ENCODE peak calls at places on chromosomes 12 and 14, in ten cellular contexts. A, V, F, B, U, Y, N, P, C and T are unnamed samples.

GRCh38 chr12:72684491-72684890 is 412.3 kb downstream of the TRHDE start:
- DNase-seq in A (no peak), V (no peak), P (no peak), B (no peak), Y (no peak), F (no peak), U (no peak), N (no peak), C (no peak), T (no peak)

GRCh38 chr14:54901380-54902142 is 1.1 kb downstream of the GCH1 start:
- DNase-seq in N (no peak), F (no peak), B (peak), C (no peak), V (peak), U (no peak), A (no peak), P (no peak), Y (no peak), T (no peak)

GRCh38 chr12:132289356-132290202 is 39.8 kb downstream of the GALNT9 start:
- DNase-seq in P (no peak), B (no peak), N (no peak), V (no peak), C (no peak), F (no peak), U (no peak), A (no peak), Y (no peak), T (no peak)

GRCh38 chr12:125029756-125030358 is 35.4 kb upstream of the AACS start:
- DNase-seq in C (no peak), A (no peak), B (no peak), N (no peak), V (no peak), U (no peak), P (no peak), Y (peak), F (no peak), T (no peak)

GRCh38 chr12:15336772-15337553 is 14.7 kb downstream of the PTPRO start:
- DNase-seq in A (no peak), U (peak), B (no peak), P (no peak), Y (peak), F (no peak), V (no peak), N (no peak), C (no peak), T (no peak)

GRCh38 chr12:97967831-97968230 is 505.2 kb downstream of the RMST start:
- DNase-seq in A (no peak), C (no peak), Y (no peak), P (no peak), F (no peak), N (no peak), B (no peak), V (no peak), U (no peak), T (no peak)

GRCh38 chr14:50270932-50271331 is 39.6 kb upstream of the SOS2 start:
- DNase-seq in P (no peak), B (no peak), Y (no peak), F (no peak), C (no peak), N (no peak), U (no peak), V (no peak), A (no peak), T (no peak)

GRCh38 chr14:104573930-104574329 is 5.6 kb upstream of the C14orf180 start:
- DNase-seq in F (no peak), B (no peak), A (no peak), U (no peak), C (no peak), P (peak), Y (no peak), V (no peak), N (no peak), T (no peak)

GRCh38 chr12:70660620-70661219 is 23.5 kb upstream of the PTPRB start:
- DNase-seq in V (no peak), N (no peak), C (no peak), B (peak), U (peak), P (no peak), F (no peak), Y (peak), A (no peak), T (no peak)

GRCh38 chr12:105418232-105418631 is 87.7 kb downstream of the C12orf75 start:
- DNase-seq in Y (peak), V (peak), N (no peak), A (peak), P (no peak), B (no peak), C (no peak), U (peak), F (no peak), T (no peak)

GRCh38 chr12:2764398-2764797 is 30.4 kb upstream of the FKBP4 start:
- DNase-seq in P (no peak), V (no peak), C (no peak), F (no peak), A (no peak), N (no peak), B (no peak), Y (no peak), U (no peak), T (no peak)

GRCh38 chr12:1668833-1669543 is 21.9 kb upstream of the ADIPOR2 start:
- DNase-seq in N (no peak), B (no peak), U (no peak), V (no peak), Y (no peak), A (no peak), F (no peak), C (peak), P (no peak), T (no peak)

GRCh38 chr12:88472775-88473174 is 107.5 kb downstream of the KITLG start:
- DNase-seq in C (no peak), P (no peak), N (no peak), A (no peak), F (no peak), V (no peak), U (peak), B (no peak), Y (peak), T (no peak)

GRCh38 chr14:60758875-60759274 is 24.3 kb downstream of the MNAT1 start:
- DNase-seq in F (no peak), V (no peak), N (no peak), U (no peak), C (no peak), Y (no peak), P (no peak), B (no peak), A (no peak), T (no peak)

GRCh38 chr12:76878045-76878898 is 547 bp downstream of the CSRP2 start:
- DNase-seq in N (peak), U (peak), Y (peak), F (peak), B (peak), P (peak), C (no peak), A (peak), V (peak), T (peak)

GRCh38 chr12:112107728-112108447 is 695 bp downstream of the NAA25 start:
- DNase-seq in Y (no peak), N (peak), A (peak), P (peak), B (no peak), V (peak), U (no peak), F (peak), C (no peak), T (no peak)

GRCh38 chr12:79375050-79375449 is 315.7 kb downstream of the PAWR start:
- DNase-seq in A (no peak), P (no peak), Y (no peak), F (no peak), U (peak), B (no peak), V (no peak), N (no peak), C (no peak), T (no peak)

GRCh38 chr14:69105326-69105725 is 47.6 kb downstream of the DCAF5 start:
- DNase-seq in C (no peak), P (no peak), Y (peak), B (no peak), N (no peak), U (peak), A (no peak), V (no peak), F (no peak), T (no peak)

GRCh38 chr12:125124320-125124966 is 59.2 kb downstream of the AACS start:
- DNase-seq in C (no peak), F (no peak), V (no peak), B (no peak), U (peak), A (no peak), Y (no peak), P (no peak), N (no peak), T (no peak)

GRCh38 chr14:92696356-92696755 is 52.1 kb downstream of the LGMN start:
- DNase-seq in F (no peak), B (no peak), A (no peak), V (no peak), Y (no peak), U (no peak), N (no peak), P (no peak), C (no peak), T (no peak)

GRCh38 chr12:87157791-87158190 is 871.4 kb downstream of the C12orf50 start:
- DNase-seq in P (no peak), C (no peak), V (peak), B (no peak), N (no peak), F (no peak), A (no peak), U (peak), Y (peak), T (no peak)

GRCh38 chr12:108594-108993 is 42.0 kb downstream of the IQSEC3 start:
- DNase-seq in V (no peak), Y (no peak), N (peak), B (no peak), A (no peak), F (no peak), P (no peak), U (no peak), C (no peak), T (no peak)

GRCh38 chr12:128802756-128803155 is 21.0 kb downstream of the SLC15A4 start:
- DNase-seq in U (no peak), F (no peak), Y (no peak), A (no peak), N (no peak), P (no peak), C (no peak), B (no peak), V (no peak), T (no peak)

GRCh38 chr12:119440961-119441360 is 106.4 kb downstream of the CCDC60 start:
- DNase-seq in C (no peak), B (no peak), N (no peak), V (no peak), A (no peak), P (no peak), Y (no peak), F (no peak), U (no peak), T (no peak)

GRCh38 chr12:26150737-26151450 is 26.1 kb upstream of the BHLHE41 start:
- DNase-seq in B (no peak), N (no peak), F (no peak), Y (peak), U (no peak), A (no peak), V (no peak), P (no peak), C (no peak), T (no peak)

GRCh38 chr12:109880938-109881337 is 597 bp upstream of the GLTP start:
- DNase-seq in Y (no peak), P (no peak), N (no peak), A (no peak), V (no peak), C (no peak), F (no peak), B (no peak), U (peak), T (no peak)

GRCh38 chr14:93015505-93015904 is 92.6 kb downstream of the CHGA start:
- DNase-seq in A (no peak), F (no peak), B (no peak), C (no peak), V (no peak), Y (no peak), U (no peak), N (no peak), P (no peak), T (no peak)

DNA sequence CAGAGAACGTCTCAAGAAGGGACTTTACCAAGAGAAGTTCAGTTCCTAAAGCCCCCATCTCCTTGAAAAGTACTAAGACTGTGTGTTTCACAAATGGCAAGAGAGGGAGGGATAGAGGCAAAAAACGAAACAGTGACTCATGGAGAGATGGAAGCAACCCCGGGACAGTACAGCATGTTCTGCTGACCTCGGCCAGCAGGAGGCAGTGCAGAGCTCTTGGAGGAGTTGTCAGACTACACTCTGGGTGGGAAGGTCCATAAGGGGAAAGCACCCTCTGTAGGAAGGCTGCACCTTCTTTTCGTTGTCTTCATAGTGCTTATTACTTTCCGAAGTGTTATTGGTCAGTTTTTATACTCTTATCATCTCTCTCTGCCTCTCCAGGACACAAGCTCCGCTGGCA is 525.2 kb upstream of the CCDC196 start:
- DNase-seq in F (peak), P (peak), N (no peak), Y (peak), A (peak), V (peak), B (peak), U (peak), C (no peak), T (peak)
- TF ChIP-seq CTCF in F (peak), P (peak), N (no peak), Y (peak), A (peak), V (peak), B (peak), U (peak), C (no peak), T (peak)

DNA sequence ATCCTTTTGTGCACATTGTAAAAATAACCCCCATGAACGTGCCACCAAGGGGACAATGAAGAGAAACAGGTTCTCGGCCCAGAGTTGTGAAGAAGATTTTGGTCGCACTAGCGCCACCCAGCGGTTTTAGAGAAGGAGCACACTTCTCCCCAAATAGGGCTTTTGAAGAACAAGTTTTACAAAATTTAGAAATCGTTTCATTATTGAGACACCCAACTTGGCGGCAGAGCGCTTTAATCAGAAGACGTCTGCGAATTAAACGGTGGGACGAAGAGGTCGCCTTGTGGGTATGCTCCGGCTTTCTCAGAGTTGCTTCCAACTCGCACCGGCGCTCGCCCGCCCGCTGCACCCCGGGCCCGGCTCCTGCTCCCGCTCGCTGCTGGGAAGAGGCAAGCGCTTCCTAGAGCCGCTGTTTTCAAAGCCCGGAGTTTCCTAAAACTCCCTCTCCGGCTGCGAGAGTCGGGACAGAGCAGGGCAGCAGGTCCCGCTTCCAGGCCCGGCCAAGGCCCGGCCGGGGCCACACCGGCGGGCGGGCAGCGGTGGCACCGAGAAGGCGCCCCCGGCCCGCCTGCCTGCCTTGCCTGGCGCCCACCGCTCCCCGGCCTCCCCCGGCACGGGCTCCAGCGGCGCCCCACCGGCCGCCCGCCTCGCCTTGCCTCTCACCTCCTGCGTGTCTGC is 672 bp downstream of the FOXA1 start:
- DNase-seq in U (peak), C (no peak), F (peak), P (peak), N (no peak), B (no peak), V (peak), Y (peak), A (peak), T (peak)
- TF ChIP-seq CTCF in U (peak), C (no peak), F (peak), P (peak), N (no peak), B (no peak), V (peak), Y (peak), A (peak), T (peak)

DNA sequence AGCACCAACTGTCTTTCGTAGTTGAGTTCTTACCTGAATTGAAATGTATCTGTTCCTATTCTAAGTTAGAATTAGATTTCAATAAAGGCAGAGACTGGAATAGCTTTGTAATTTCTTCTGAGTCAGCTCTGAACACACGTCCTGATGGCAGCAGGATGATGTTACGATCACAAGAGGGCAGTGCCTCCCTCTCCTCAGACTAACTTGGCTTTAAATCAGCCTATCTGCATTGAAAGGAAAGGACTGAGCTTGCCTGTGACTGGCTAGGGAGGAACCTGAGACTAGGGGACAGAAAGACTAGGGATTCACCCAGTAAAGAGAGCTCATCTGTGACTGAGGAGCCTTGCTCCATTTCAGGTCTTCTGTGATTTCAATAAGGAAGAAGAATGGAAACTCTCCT is 323.7 kb upstream of the OR4E1 start:
- DNase-seq in Y (no peak), F (peak), U (peak), N (no peak), B (no peak), P (no peak), C (no peak), V (no peak), A (peak), T (no peak)
- TF ChIP-seq CTCF in Y (peak), F (no peak), U (peak), N (no peak), B (no peak), P (no peak), C (no peak), V (no peak), A (peak), T (peak)

DNA sequence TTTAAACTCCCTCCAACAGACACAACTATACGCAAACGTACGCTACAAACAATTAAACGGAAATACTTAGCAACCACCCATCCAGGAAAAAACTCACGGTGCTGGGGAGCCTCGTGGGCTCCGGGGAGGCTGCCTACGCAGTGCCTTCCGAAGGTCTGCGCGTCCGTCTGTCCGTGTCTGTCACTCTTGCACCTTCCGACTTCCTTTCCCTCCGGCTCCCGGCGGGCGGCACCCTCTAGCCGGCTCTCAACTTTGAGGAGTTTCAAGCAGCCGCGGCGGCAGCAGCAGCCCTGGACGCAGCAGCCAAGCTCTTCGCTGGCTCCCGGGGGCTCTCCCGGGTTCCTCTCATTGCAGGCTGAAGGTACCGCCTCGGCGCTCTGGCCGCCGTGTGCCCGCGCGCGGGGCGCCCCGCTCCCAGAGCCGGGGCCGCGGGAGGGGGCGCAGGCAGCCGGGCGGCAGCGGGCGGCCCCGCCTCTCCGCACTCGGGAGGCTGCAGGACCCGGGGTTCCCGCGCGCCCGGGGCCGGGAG is at the start of gene PCED1B:
- DNase-seq in F (peak), U (peak), B (peak), Y (peak), A (peak), C (peak), P (peak), V (no peak), N (peak), T (peak)
- TF ChIP-seq CTCF in F (no peak), U (peak), B (peak), Y (peak), A (no peak), C (no peak), P (no peak), V (no peak), N (no peak), T (no peak)

GRCh38 chr14:75667099-75667498 is 6.1 kb downstream of the TTLL5 start:
- DNase-seq in P (no peak), V (no peak), N (no peak), C (no peak), F (no peak), U (no peak), Y (no peak), B (no peak), A (no peak), T (no peak)
- TF ChIP-seq CTCF in P (no peak), V (no peak), N (no peak), C (no peak), F (no peak), U (no peak), Y (no peak), B (no peak), A (no peak), T (no peak)